ENCODE peak calls at places on chromosomes 11 and 22, in ten cellular contexts. One of them, this sample, is unnamed.

GRCh38 chr11:29959488-29959887 is 57.3 kb downstream of the KCNA4 start:
- DNase-seq in heart right ventricle: no peak
- DNase-seq in fibroblast of the aortic adventitia: no peak
- DNase-seq in left ventricle myocardium inferior: no peak
- DNase-seq in ovary: no peak
- DNase-seq in colonic mucosa: no peak
- DNase-seq in body of pancreas: no peak
- DNase-seq in AG10803: no peak
- DNase-seq in AG09309: no peak
- DNase-seq in dorsolateral prefrontal cortex: no peak
- DNase-seq in this sample: no peak

GRCh38 chr11:10414659-10415058 is 40.4 kb upstream of the AMPD3 start:
- DNase-seq in heart right ventricle: peak
- DNase-seq in fibroblast of the aortic adventitia: peak
- DNase-seq in left ventricle myocardium inferior: peak
- DNase-seq in ovary: no peak
- DNase-seq in colonic mucosa: no peak
- DNase-seq in body of pancreas: no peak
- DNase-seq in AG10803: peak
- DNase-seq in AG09309: no peak
- DNase-seq in dorsolateral prefrontal cortex: no peak
- DNase-seq in this sample: no peak

GRCh38 chr22:39448205-39449054 is 8.4 kb upstream of the MGAT3 start:
- DNase-seq in heart right ventricle: no peak
- DNase-seq in fibroblast of the aortic adventitia: no peak
- DNase-seq in left ventricle myocardium inferior: no peak
- DNase-seq in ovary: no peak
- DNase-seq in colonic mucosa: no peak
- DNase-seq in body of pancreas: no peak
- DNase-seq in AG10803: no peak
- DNase-seq in AG09309: no peak
- DNase-seq in dorsolateral prefrontal cortex: no peak
- DNase-seq in this sample: no peak

GRCh38 chr22:24583221-24583971 is 9.5 kb downstream of the LRRC75B start:
- DNase-seq in heart right ventricle: peak
- DNase-seq in fibroblast of the aortic adventitia: peak
- DNase-seq in left ventricle myocardium inferior: no peak
- DNase-seq in ovary: no peak
- DNase-seq in colonic mucosa: no peak
- DNase-seq in body of pancreas: peak
- DNase-seq in AG10803: peak
- DNase-seq in AG09309: no peak
- DNase-seq in dorsolateral prefrontal cortex: no peak
- DNase-seq in this sample: no peak

GRCh38 chr22:25111579-25112517 is 87.8 kb upstream of the CRYBB3 start:
- DNase-seq in heart right ventricle: no peak
- DNase-seq in fibroblast of the aortic adventitia: no peak
- DNase-seq in left ventricle myocardium inferior: no peak
- DNase-seq in ovary: no peak
- DNase-seq in colonic mucosa: peak
- DNase-seq in body of pancreas: peak
- DNase-seq in AG10803: no peak
- DNase-seq in AG09309: no peak
- DNase-seq in dorsolateral prefrontal cortex: no peak
- DNase-seq in this sample: no peak

GRCh38 chr11:87219266-87219665 is 181.5 kb downstream of the TMEM135 start:
- DNase-seq in heart right ventricle: no peak
- DNase-seq in fibroblast of the aortic adventitia: no peak
- DNase-seq in left ventricle myocardium inferior: no peak
- DNase-seq in ovary: no peak
- DNase-seq in colonic mucosa: no peak
- DNase-seq in body of pancreas: no peak
- DNase-seq in AG10803: no peak
- DNase-seq in AG09309: no peak
- DNase-seq in dorsolateral prefrontal cortex: no peak
- DNase-seq in this sample: no peak

GRCh38 chr22:37850801-37851200 is 1.6 kb downstream of the EIF3L start:
- DNase-seq in heart right ventricle: no peak
- DNase-seq in fibroblast of the aortic adventitia: no peak
- DNase-seq in left ventricle myocardium inferior: no peak
- DNase-seq in ovary: no peak
- DNase-seq in colonic mucosa: no peak
- DNase-seq in body of pancreas: no peak
- DNase-seq in AG10803: no peak
- DNase-seq in AG09309: no peak
- DNase-seq in dorsolateral prefrontal cortex: no peak
- DNase-seq in this sample: no peak

GRCh38 chr11:112864715-112865114 is 96.5 kb upstream of the NCAM1 start:
- DNase-seq in heart right ventricle: no peak
- DNase-seq in fibroblast of the aortic adventitia: no peak
- DNase-seq in left ventricle myocardium inferior: no peak
- DNase-seq in ovary: no peak
- DNase-seq in colonic mucosa: no peak
- DNase-seq in body of pancreas: no peak
- DNase-seq in AG10803: no peak
- DNase-seq in AG09309: no peak
- DNase-seq in dorsolateral prefrontal cortex: no peak
- DNase-seq in this sample: no peak

GRCh38 chr22:19179472-19180048 is 1.0 kb upstream of the SLC25A1 start:
- DNase-seq in heart right ventricle: peak
- DNase-seq in fibroblast of the aortic adventitia: peak
- DNase-seq in left ventricle myocardium inferior: peak
- DNase-seq in ovary: peak
- DNase-seq in colonic mucosa: peak
- DNase-seq in body of pancreas: peak
- DNase-seq in AG10803: peak
- DNase-seq in AG09309: peak
- DNase-seq in dorsolateral prefrontal cortex: peak
- DNase-seq in this sample: no peak

GRCh38 chr11:36458129-36458918 is 51.7 kb downstream of the TRAF6 start:
- DNase-seq in heart right ventricle: no peak
- DNase-seq in fibroblast of the aortic adventitia: no peak
- DNase-seq in left ventricle myocardium inferior: no peak
- DNase-seq in ovary: no peak
- DNase-seq in colonic mucosa: no peak
- DNase-seq in body of pancreas: no peak
- DNase-seq in AG10803: no peak
- DNase-seq in AG09309: no peak
- DNase-seq in dorsolateral prefrontal cortex: no peak
- DNase-seq in this sample: no peak

GRCh38 chr11:84648413-84648812 is 978.7 kb downstream of the DLG2 start:
- DNase-seq in heart right ventricle: no peak
- DNase-seq in fibroblast of the aortic adventitia: no peak
- DNase-seq in left ventricle myocardium inferior: no peak
- DNase-seq in ovary: no peak
- DNase-seq in colonic mucosa: no peak
- DNase-seq in body of pancreas: no peak
- DNase-seq in AG10803: no peak
- DNase-seq in AG09309: no peak
- DNase-seq in dorsolateral prefrontal cortex: no peak
- DNase-seq in this sample: no peak

GRCh38 chr22:33864723-33865130 is 55.5 kb downstream of the LARGE1 start:
- DNase-seq in heart right ventricle: peak
- DNase-seq in fibroblast of the aortic adventitia: no peak
- DNase-seq in left ventricle myocardium inferior: peak
- DNase-seq in ovary: peak
- DNase-seq in colonic mucosa: no peak
- DNase-seq in body of pancreas: no peak
- DNase-seq in AG10803: no peak
- DNase-seq in AG09309: no peak
- DNase-seq in dorsolateral prefrontal cortex: no peak
- DNase-seq in this sample: no peak

GRCh38 chr22:23287136-23288095 is 107.1 kb downstream of the BCR start:
- DNase-seq in heart right ventricle: no peak
- DNase-seq in fibroblast of the aortic adventitia: no peak
- DNase-seq in left ventricle myocardium inferior: no peak
- DNase-seq in ovary: no peak
- DNase-seq in colonic mucosa: no peak
- DNase-seq in body of pancreas: no peak
- DNase-seq in AG10803: no peak
- DNase-seq in AG09309: no peak
- DNase-seq in dorsolateral prefrontal cortex: no peak
- DNase-seq in this sample: no peak

GRCh38 chr11:129291556-129291955 is 84.1 kb upstream of the BARX2 start:
- DNase-seq in heart right ventricle: no peak
- DNase-seq in fibroblast of the aortic adventitia: no peak
- DNase-seq in left ventricle myocardium inferior: no peak
- DNase-seq in ovary: no peak
- DNase-seq in colonic mucosa: no peak
- DNase-seq in body of pancreas: no peak
- DNase-seq in AG10803: no peak
- DNase-seq in AG09309: no peak
- DNase-seq in dorsolateral prefrontal cortex: peak
- DNase-seq in this sample: no peak

GRCh38 chr11:35009191-35009940 is 92.9 kb downstream of the PDHX start:
- DNase-seq in heart right ventricle: no peak
- DNase-seq in fibroblast of the aortic adventitia: peak
- DNase-seq in left ventricle myocardium inferior: no peak
- DNase-seq in ovary: no peak
- DNase-seq in colonic mucosa: peak
- DNase-seq in body of pancreas: peak
- DNase-seq in AG10803: peak
- DNase-seq in AG09309: peak
- DNase-seq in dorsolateral prefrontal cortex: no peak
- DNase-seq in this sample: peak

GRCh38 chr11:132114185-132114584 is 743.8 kb downstream of the NTM start:
- DNase-seq in heart right ventricle: no peak
- DNase-seq in fibroblast of the aortic adventitia: peak
- DNase-seq in left ventricle myocardium inferior: no peak
- DNase-seq in ovary: no peak
- DNase-seq in colonic mucosa: no peak
- DNase-seq in body of pancreas: no peak
- DNase-seq in AG10803: peak
- DNase-seq in AG09309: no peak
- DNase-seq in dorsolateral prefrontal cortex: peak
- DNase-seq in this sample: no peak
- TF ChIP-seq CTCF in heart right ventricle: no peak
- TF ChIP-seq CTCF in fibroblast of the aortic adventitia: peak
- TF ChIP-seq CTCF in left ventricle myocardium inferior: peak
- TF ChIP-seq CTCF in ovary: no peak
- TF ChIP-seq CTCF in colonic mucosa: peak
- TF ChIP-seq CTCF in body of pancreas: peak
- TF ChIP-seq CTCF in AG10803: peak
- TF ChIP-seq CTCF in AG09309: peak
- TF ChIP-seq CTCF in dorsolateral prefrontal cortex: peak
- TF ChIP-seq CTCF in this sample: peak

DNA sequence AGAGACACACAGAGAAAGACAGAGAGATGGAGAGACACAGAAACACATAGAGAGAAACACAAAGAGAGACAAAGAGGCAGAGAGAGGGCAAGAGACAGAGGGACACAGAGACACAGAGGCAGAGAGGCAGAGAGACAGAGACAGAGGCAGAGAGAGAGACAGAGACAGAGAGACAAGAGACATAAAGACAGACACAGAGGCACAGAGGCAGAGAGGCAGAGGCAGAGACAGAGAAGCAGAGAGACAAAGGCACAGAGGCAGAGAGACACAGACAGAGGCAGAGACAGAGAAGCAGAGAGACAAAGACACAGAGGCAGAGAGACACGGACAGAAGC is 6.3 kb downstream of the TNNI2 start:
- DNase-seq in heart right ventricle: no peak
- DNase-seq in fibroblast of the aortic adventitia: no peak
- DNase-seq in left ventricle myocardium inferior: no peak
- DNase-seq in ovary: no peak
- DNase-seq in colonic mucosa: no peak
- DNase-seq in body of pancreas: no peak
- DNase-seq in AG10803: no peak
- DNase-seq in AG09309: no peak
- DNase-seq in dorsolateral prefrontal cortex: no peak
- DNase-seq in this sample: no peak
- H3K4me3 ChIP-seq in heart right ventricle: no peak
- H3K4me3 ChIP-seq in fibroblast of the aortic adventitia: no peak
- H3K4me3 ChIP-seq in left ventricle myocardium inferior: no peak
- H3K4me3 ChIP-seq in ovary: no peak
- H3K4me3 ChIP-seq in colonic mucosa: no peak
- H3K4me3 ChIP-seq in body of pancreas: no peak
- H3K4me3 ChIP-seq in AG10803: no peak
- H3K4me3 ChIP-seq in AG09309: no peak
- H3K4me3 ChIP-seq in dorsolateral prefrontal cortex: no peak
- H3K4me3 ChIP-seq in this sample: no peak

GRCh38 chr11:57432714-57433163 is 5.8 kb upstream of the SLC43A3 start:
- DNase-seq in heart right ventricle: no peak
- DNase-seq in fibroblast of the aortic adventitia: peak
- DNase-seq in left ventricle myocardium inferior: no peak
- DNase-seq in ovary: no peak
- DNase-seq in colonic mucosa: no peak
- DNase-seq in body of pancreas: no peak
- DNase-seq in AG10803: peak
- DNase-seq in AG09309: peak
- DNase-seq in dorsolateral prefrontal cortex: no peak
- DNase-seq in this sample: no peak
- TF ChIP-seq CTCF in heart right ventricle: no peak
- TF ChIP-seq CTCF in fibroblast of the aortic adventitia: no peak
- TF ChIP-seq CTCF in left ventricle myocardium inferior: no peak
- TF ChIP-seq CTCF in ovary: no peak
- TF ChIP-seq CTCF in colonic mucosa: no peak
- TF ChIP-seq CTCF in body of pancreas: no peak
- TF ChIP-seq CTCF in AG10803: no peak
- TF ChIP-seq CTCF in AG09309: no peak
- TF ChIP-seq CTCF in dorsolateral prefrontal cortex: no peak
- TF ChIP-seq CTCF in this sample: no peak

GRCh38 chr22:21605887-21606564 is 23.8 kb downstream of the YDJC start:
- DNase-seq in heart right ventricle: no peak
- DNase-seq in fibroblast of the aortic adventitia: no peak
- DNase-seq in left ventricle myocardium inferior: no peak
- DNase-seq in ovary: no peak
- DNase-seq in colonic mucosa: no peak
- DNase-seq in body of pancreas: no peak
- DNase-seq in AG10803: no peak
- DNase-seq in AG09309: no peak
- DNase-seq in dorsolateral prefrontal cortex: no peak
- DNase-seq in this sample: no peak

GRCh38 chr22:21606775-21607174 is 23.0 kb downstream of the YDJC start:
- DNase-seq in heart right ventricle: no peak
- DNase-seq in fibroblast of the aortic adventitia: no peak
- DNase-seq in left ventricle myocardium inferior: no peak
- DNase-seq in ovary: no peak
- DNase-seq in colonic mucosa: no peak
- DNase-seq in body of pancreas: no peak
- DNase-seq in AG10803: no peak
- DNase-seq in AG09309: no peak
- DNase-seq in dorsolateral prefrontal cortex: no peak
- DNase-seq in this sample: no peak

GRCh38 chr22:21599053-21599893 is 30.5 kb downstream of the YDJC start:
- DNase-seq in heart right ventricle: no peak
- DNase-seq in fibroblast of the aortic adventitia: no peak
- DNase-seq in left ventricle myocardium inferior: no peak
- DNase-seq in ovary: no peak
- DNase-seq in colonic mucosa: no peak
- DNase-seq in body of pancreas: no peak
- DNase-seq in AG10803: no peak
- DNase-seq in AG09309: no peak
- DNase-seq in dorsolateral prefrontal cortex: no peak
- DNase-seq in this sample: no peak

GRCh38 chr22:21602579-21602978 is 27.2 kb downstream of the YDJC start:
- DNase-seq in heart right ventricle: no peak
- DNase-seq in fibroblast of the aortic adventitia: no peak
- DNase-seq in left ventricle myocardium inferior: no peak
- DNase-seq in ovary: no peak
- DNase-seq in colonic mucosa: no peak
- DNase-seq in body of pancreas: no peak
- DNase-seq in AG10803: no peak
- DNase-seq in AG09309: no peak
- DNase-seq in dorsolateral prefrontal cortex: no peak
- DNase-seq in this sample: no peak

GRCh38 chr22:21603973-21604372 is 25.8 kb downstream of the YDJC start:
- DNase-seq in heart right ventricle: no peak
- DNase-seq in fibroblast of the aortic adventitia: no peak
- DNase-seq in left ventricle myocardium inferior: no peak
- DNase-seq in ovary: no peak
- DNase-seq in colonic mucosa: no peak
- DNase-seq in body of pancreas: no peak
- DNase-seq in AG10803: no peak
- DNase-seq in AG09309: no peak
- DNase-seq in dorsolateral prefrontal cortex: no peak
- DNase-seq in this sample: no peak
- H3K4me3 ChIP-seq in heart right ventricle: no peak
- H3K4me3 ChIP-seq in fibroblast of the aortic adventitia: no peak
- H3K4me3 ChIP-seq in left ventricle myocardium inferior: no peak
- H3K4me3 ChIP-seq in ovary: no peak
- H3K4me3 ChIP-seq in colonic mucosa: no peak
- H3K4me3 ChIP-seq in body of pancreas: no peak
- H3K4me3 ChIP-seq in AG10803: no peak
- H3K4me3 ChIP-seq in AG09309: no peak
- H3K4me3 ChIP-seq in dorsolateral prefrontal cortex: no peak
- H3K4me3 ChIP-seq in this sample: no peak